ENCODE peak calls at places on chromosomes 3 and 15, in six cellular contexts. Y is HepG2, A is IMR-90, C is sigmoid colon, M is Peyer's patch, J is adrenal gland. L is an unnamed sample.

GRCh38 chr3:36969540-36970432 is 23.1 kb downstream of the EPM2AIP1 start:
- DNase-seq in A (peak), J (peak), Y (peak), C (no peak), M (no peak), L (peak)

GRCh38 chr15:63050737-63051700 is 8.5 kb downstream of the TPM1 start:
- DNase-seq in J (no peak), Y (peak), C (no peak), A (peak), M (no peak), L (no peak)

GRCh38 chr3:57224856-57225255 is 2.7 kb upstream of the APPL1 start:
- DNase-seq in Y (no peak), A (peak), M (no peak), J (no peak), C (no peak), L (no peak)

GRCh38 chr3:134610455-134611385 is 40.1 kb downstream of the KY start:
- DNase-seq in A (no peak), M (no peak), Y (no peak), J (no peak), C (no peak), L (peak)

GRCh38 chr15:93997071-93997658 is 234.2 kb upstream of the MCTP2 start:
- DNase-seq in Y (peak), C (no peak), M (no peak), J (no peak), A (peak), L (no peak)

GRCh38 chr3:133891662-133892389 is 3.9 kb downstream of the RAB6B start:
- DNase-seq in C (no peak), A (no peak), Y (no peak), J (no peak), M (no peak), L (no peak)

GRCh38 chr3:159170436-159171003 is 368.7 kb downstream of the MFSD1 start:
- DNase-seq in J (no peak), Y (no peak), M (no peak), C (no peak), A (peak), L (no peak)

GRCh38 chr15:94083467-94083991 is 147.8 kb upstream of the MCTP2 start:
- DNase-seq in C (peak), J (peak), M (no peak), A (peak), Y (no peak), L (no peak)

GRCh38 chr3:171461087-171461917 is 1.1 kb upstream of the TNIK start:
- DNase-seq in J (peak), A (peak), M (no peak), Y (no peak), C (no peak), L (no peak)

GRCh38 chr15:59244337-59244736 is 37.7 kb downstream of the LDHAL6B start:
- DNase-seq in J (no peak), A (no peak), M (no peak), Y (no peak), C (no peak), L (no peak)

DNA sequence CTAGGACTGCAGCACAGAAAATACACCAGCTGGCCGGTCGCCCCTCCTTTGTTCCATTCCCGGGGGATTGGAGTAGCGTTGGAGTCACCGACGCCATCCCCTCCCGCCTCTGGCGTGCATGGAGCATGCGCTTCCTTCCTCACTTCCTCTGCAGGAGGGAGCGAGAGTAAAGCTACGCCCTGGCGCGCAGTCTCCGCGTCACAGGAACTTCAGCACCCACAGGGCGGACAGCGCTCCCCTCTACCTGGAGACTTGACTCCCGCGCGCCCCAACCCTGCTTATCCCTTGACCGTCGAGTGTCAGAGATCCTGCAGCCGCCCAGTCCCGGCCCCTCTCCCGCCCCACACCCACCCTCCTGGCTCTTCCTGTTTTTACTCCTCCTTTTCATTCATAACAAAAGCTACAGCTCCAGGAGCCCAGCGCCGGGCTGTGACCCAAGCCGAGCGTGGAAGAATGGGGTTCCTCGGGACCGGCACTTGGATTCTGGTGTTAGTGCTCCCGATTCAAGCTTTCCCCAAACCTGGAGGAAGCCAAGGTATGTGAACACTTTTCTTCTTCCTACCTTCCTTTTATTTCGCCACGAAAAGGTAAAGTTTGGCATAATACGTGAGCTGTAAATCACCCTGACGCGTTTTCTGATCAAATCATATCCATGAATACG is at the start of gene SCG3:
- DNase-seq in Y (peak), J (peak), A (peak), M (peak), C (peak), L (peak)
- TF ChIP-seq POLR2A in Y (no peak), J (no peak), A (no peak), M (no peak), C (no peak), L (no peak)

GRCh38 chr3:85337895-85338294 is 379.1 kb downstream of the CADM2 start:
- DNase-seq in C (no peak), A (no peak), M (no peak), Y (no peak), J (no peak), L (no peak)

DNA sequence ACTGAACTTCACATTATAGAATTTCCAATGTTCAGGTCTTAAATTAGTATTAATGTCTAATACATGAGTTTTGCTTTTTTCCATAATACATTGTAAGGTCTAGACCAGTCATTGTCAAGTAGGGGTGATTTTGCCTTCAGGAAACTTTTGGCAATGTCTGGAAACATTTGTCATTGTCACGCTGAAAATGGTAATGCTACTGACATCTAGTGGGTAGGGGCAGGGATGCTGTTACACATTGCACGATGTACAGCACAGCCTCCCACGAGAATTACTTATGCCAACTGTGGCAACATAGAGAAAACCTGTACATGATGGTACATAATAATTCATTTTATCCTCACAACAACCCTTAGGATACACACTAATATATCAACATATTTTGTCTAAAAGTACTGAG is 384.1 kb downstream of the CADM2 start:
- DNase-seq in M (no peak), C (no peak), J (no peak), A (no peak), Y (peak), L (peak)
- TF ChIP-seq CTCF in M (no peak), C (no peak), J (no peak), A (no peak), Y (peak), L (peak)

GRCh38 chr15:67066041-67067021 is 929 bp downstream of the SMAD3 start:
- DNase-seq in A (peak), C (peak), M (peak), Y (no peak), J (no peak), L (no peak)
- TF ChIP-seq POLR2A in A (no peak), C (no peak), M (no peak), Y (no peak), J (no peak), L (no peak)

GRCh38 chr3:80559701-80560100 is 791.9 kb upstream of the ROBO1 start:
- DNase-seq in M (no peak), J (no peak), A (no peak), C (no peak), Y (peak), L (no peak)
- TF ChIP-seq CTCF in M (no peak), J (no peak), A (no peak), C (no peak), Y (peak), L (no peak)

DNA sequence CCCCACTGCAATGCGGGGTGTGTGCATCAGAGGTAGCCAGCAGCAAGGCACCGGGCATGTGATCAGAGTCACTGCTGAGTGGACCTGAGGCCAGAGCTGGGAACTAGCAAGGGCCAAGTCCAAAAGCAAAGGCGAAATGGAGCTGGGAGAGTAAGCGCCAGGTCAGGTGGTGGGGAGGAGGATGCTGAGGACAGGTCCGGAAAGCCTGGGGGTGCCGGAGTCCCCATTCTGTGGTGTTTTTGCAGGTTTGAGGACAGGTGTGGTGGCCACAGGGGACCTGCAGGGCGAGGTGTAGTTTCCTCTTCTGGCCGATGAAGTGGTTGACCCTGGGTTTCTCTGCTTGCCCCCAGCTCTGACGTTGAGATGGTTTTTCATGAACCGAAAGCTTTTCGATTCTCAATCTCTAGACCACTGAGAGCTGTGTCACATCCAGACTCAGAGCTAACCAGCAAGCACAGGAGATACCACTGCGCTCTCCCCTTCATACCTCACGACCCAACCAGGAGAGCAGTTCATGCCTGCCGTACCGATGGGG is 35.0 kb upstream of the HES1 start:
- DNase-seq in Y (no peak), J (no peak), M (no peak), C (no peak), A (no peak), L (no peak)
- TF ChIP-seq POLR2A in Y (no peak), J (no peak), M (no peak), C (no peak), A (no peak), L (no peak)

DNA sequence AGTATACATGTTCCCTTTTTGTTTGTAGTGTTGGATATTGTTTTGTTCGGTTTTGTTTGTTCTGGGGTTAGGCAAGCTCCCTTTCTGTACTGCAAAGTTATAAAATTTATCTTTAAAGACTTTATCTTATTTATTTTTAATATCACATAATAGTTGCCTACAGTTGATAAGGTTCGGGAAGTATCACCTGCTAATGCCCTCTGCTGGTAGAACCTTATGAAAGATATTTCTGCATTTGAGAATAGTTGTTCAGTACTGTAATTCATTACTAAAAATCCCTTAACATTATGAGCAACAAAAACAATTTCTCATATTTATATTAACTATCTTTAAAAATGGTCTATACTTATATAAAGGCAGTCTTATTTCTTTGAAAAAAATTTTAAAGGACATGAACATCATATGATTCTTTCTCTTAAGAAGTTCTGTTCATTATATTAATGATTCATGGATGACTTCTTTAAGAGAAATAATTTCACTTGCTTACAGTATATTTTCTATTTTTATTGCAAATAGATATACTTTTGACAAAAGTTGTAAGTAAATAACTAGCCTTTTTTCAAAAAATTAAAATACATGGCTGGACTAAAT is 1126.8 kb downstream of the SI start:
- DNase-seq in A (no peak), C (no peak), Y (peak), J (no peak), M (no peak), L (no peak)
- TF ChIP-seq CTCF in A (no peak), C (no peak), Y (no peak), J (no peak), M (no peak), L (no peak)

GRCh38 chr15:67166280-67167009 is 88.0 kb downstream of the AAGAB start:
- DNase-seq in J (no peak), A (no peak), M (no peak), C (peak), Y (no peak), L (no peak)
- TF ChIP-seq POLR2A in J (no peak), A (no peak), M (no peak), C (no peak), Y (no peak), L (no peak)

L was measured in thyroid gland.